ENCODE peak calls at places on chromosomes 11 and 22, in five cellular contexts. W, K, S, Y and F are unnamed samples.

GRCh38 chr11:124150684-124151083 is 32.5 kb upstream of the OR10D3 start:
- DNase-seq in W (no peak), K (no peak), S (no peak), Y (no peak), F (no peak)

GRCh38 chr11:68263444-68264035 is 8.2 kb downstream of the C11orf24 start:
- DNase-seq in W (no peak), K (peak; percentile 24), S (no peak), Y (no peak), F (no peak)

GRCh38 chr11:10067629-10068300 is 226.3 kb downstream of the SBF2 start:
- DNase-seq in W (no peak), K (no peak), S (no peak), Y (no peak), F (peak; percentile 3)

GRCh38 chr11:34916810-34917780 is 677 bp downstream of the PDHX start:
- DNase-seq in W (peak; percentile 30), K (peak; percentile 10), S (no peak), Y (no peak), F (no peak)

GRCh38 chr11:35717043-35717442 is 54.5 kb downstream of the TRIM44 start:
- DNase-seq in W (no peak), K (no peak), S (no peak), Y (no peak), F (peak; percentile 45)

GRCh38 chr11:2892215-2893020 is 6.8 kb upstream of the CDKN1C start:
- DNase-seq in W (peak; percentile 50), K (peak; percentile 40), S (peak; percentile 73), Y (peak; percentile 53), F (peak; percentile 84)

GRCh38 chr11:61068581-61068980 is 33.7 kb upstream of the CD5 start:
- DNase-seq in W (no peak), K (no peak), S (no peak), Y (no peak), F (no peak)

GRCh38 chr11:107272561-107272960 is 185.1 kb downstream of the CWF19L2 start:
- DNase-seq in W (no peak), K (no peak), S (no peak), Y (no peak), F (peak; percentile 3)

GRCh38 chr22:39559456-39560105 is 11.0 kb upstream of the CACNA1I start:
- DNase-seq in W (no peak), K (no peak), S (no peak), Y (no peak), F (peak; percentile 67)

GRCh38 chr22:40593460-40594273 is 42.9 kb downstream of the MRTFA start:
- DNase-seq in W (no peak), K (no peak), S (no peak), Y (no peak), F (no peak)

GRCh38 chr22:49550766-49551362 is 276.8 kb downstream of the BRD1 start:
- DNase-seq in W (no peak), K (no peak), S (no peak), Y (no peak), F (no peak)

GRCh38 chr11:69274531-69275016 is 19.4 kb upstream of the MYEOV start:
- DNase-seq in W (no peak), K (no peak), S (no peak), Y (no peak), F (no peak)

GRCh38 chr11:119365071-119365591 is 16.4 kb downstream of the USP2 start:
- DNase-seq in W (peak; percentile 56), K (peak; percentile 22), S (no peak), Y (no peak), F (no peak)

GRCh38 chr11:2816941-2817421 is 68.6 kb downstream of the CDKN1C start:
- DNase-seq in W (peak; percentile 81), K (peak; percentile 86), S (no peak), Y (peak; percentile 59), F (no peak)

GRCh38 chr22:20159088-20159487 is 8.2 kb upstream of the CCDC188 start:
- DNase-seq in W (no peak), K (no peak), S (no peak), Y (no peak), F (peak; percentile 72)

GRCh38 chr11:102798012-102798746 is at the start of gene MMP1:
- DNase-seq in W (peak; percentile 90), K (peak; percentile 77), S (no peak), Y (peak; percentile 89), F (no peak)

GRCh38 chr11:1087279-1087960 is 12.7 kb downstream of the MUC2 start:
- DNase-seq in W (no peak), K (no peak), S (no peak), Y (no peak), F (no peak)

GRCh38 chr11:58573451-58574104 is 2.1 kb downstream of the LPXN start:
- DNase-seq in W (peak; percentile 85), K (peak; percentile 87), S (no peak), Y (peak; percentile 76), F (no peak)

GRCh38 chr11:87878373-87878779 is 296.9 kb downstream of the RAB38 start:
- DNase-seq in W (peak; percentile 57), K (peak; percentile 39), S (no peak), Y (peak; percentile 30), F (peak; percentile 50)

GRCh38 chr11:113106507-113106906 is 145.3 kb downstream of the NCAM1 start:
- DNase-seq in W (peak; percentile 5), K (peak; percentile 89), S (no peak), Y (peak; percentile 71), F (no peak)

GRCh38 chr11:235998-236773 is at the start of gene SIRT3:
- DNase-seq in W (peak; percentile 65), K (peak; percentile 70), S (peak; percentile 82), Y (peak; percentile 86), F (peak; percentile 93)

GRCh38 chr11:100434821-100435641 is 252.1 kb upstream of the ARHGAP42 start:
- DNase-seq in W (no peak), K (no peak), S (no peak), Y (no peak), F (peak; percentile 27)

GRCh38 chr11:1076061-1076665 is 1.5 kb downstream of the MUC2 start:
- DNase-seq in W (no peak), K (no peak), S (no peak), Y (no peak), F (no peak)

GRCh38 chr11:109853156-109853776 is 239.9 kb upstream of the ZC3H12C start:
- DNase-seq in W (peak; percentile 87), K (peak; percentile 73), S (peak; percentile 31), Y (peak; percentile 78), F (peak; percentile 43)

GRCh38 chr11:75100314-75100713 is 3.6 kb upstream of the OR2AT4 start:
- DNase-seq in W (peak; percentile 81), K (peak; percentile 41), S (no peak), Y (peak; percentile 78), F (no peak)

GRCh38 chr11:33622231-33622630 is 78.4 kb downstream of the C11orf91 start:
- DNase-seq in W (peak; percentile 63), K (peak; percentile 90), S (no peak), Y (no peak), F (no peak)

GRCh38 chr22:29310065-29310862 is 3.8 kb downstream of the GAS2L1 start:
- DNase-seq in W (no peak), K (no peak), S (no peak), Y (peak; percentile 23), F (no peak)

GRCh38 chr11:17810041-17810440 is 75.5 kb downstream of the KCNC1 start:
- DNase-seq in W (no peak), K (no peak), S (no peak), Y (no peak), F (no peak)

GRCh38 chr11:73907191-73907590 is 30.4 kb downstream of the PAAF1 start:
- DNase-seq in W (peak; percentile 55), K (peak; percentile 50), S (no peak), Y (peak; percentile 20), F (no peak)

GRCh38 chr11:111635706-111636045 is 33.4 kb downstream of the SIK2 start:
- DNase-seq in W (peak; percentile 67), K (peak; percentile 79), S (no peak), Y (no peak), F (no peak)

DNA sequence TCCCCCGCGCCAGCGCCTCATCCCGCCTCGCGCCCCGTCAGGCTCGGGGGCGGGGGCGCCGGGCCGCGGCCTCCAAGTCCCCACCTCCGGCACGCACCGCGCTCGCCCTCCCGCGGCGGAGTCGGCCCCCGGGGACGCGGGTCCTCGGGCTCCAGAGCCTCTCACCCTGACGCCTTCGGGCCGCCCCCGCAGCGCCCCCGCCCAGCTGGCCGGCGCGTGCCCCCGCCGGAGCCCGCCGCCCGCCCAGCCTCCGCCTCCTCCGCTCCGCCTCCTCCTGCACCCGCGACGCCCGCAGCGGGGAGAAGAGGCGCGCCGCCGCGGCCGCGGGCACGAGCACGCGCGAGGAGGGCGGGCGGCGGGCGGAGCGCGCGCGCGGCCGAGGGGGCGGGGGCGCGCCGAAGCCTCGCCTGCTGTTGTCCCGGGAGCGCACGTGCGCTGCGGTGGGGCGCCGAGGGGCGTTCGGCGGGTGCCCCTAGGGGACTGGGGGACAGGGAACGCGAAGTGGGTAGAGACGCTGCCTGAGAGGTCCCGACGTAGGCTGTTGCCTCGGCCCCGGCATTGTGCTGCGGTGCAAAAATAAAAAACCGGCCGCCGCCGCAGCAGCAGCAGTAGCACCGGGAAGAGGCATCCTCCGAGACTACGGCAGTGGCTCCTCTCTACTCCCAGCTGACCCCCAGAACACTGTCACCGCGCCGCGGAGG is 87.4 kb upstream of the ARHGAP32 start:
- DNase-seq in W (peak; percentile 67), K (peak; percentile 78), S (peak; percentile 79), Y (peak; percentile 76), F (peak; percentile 93)
- H3K9ac ChIP-seq in W (peak overlapping the region; percentile 59), K (peak overlapping the region; percentile 50), S (peak overlapping the region; percentile 63), Y (peak overlapping the region; percentile 81), F (no peak overlapping the region)

DNA sequence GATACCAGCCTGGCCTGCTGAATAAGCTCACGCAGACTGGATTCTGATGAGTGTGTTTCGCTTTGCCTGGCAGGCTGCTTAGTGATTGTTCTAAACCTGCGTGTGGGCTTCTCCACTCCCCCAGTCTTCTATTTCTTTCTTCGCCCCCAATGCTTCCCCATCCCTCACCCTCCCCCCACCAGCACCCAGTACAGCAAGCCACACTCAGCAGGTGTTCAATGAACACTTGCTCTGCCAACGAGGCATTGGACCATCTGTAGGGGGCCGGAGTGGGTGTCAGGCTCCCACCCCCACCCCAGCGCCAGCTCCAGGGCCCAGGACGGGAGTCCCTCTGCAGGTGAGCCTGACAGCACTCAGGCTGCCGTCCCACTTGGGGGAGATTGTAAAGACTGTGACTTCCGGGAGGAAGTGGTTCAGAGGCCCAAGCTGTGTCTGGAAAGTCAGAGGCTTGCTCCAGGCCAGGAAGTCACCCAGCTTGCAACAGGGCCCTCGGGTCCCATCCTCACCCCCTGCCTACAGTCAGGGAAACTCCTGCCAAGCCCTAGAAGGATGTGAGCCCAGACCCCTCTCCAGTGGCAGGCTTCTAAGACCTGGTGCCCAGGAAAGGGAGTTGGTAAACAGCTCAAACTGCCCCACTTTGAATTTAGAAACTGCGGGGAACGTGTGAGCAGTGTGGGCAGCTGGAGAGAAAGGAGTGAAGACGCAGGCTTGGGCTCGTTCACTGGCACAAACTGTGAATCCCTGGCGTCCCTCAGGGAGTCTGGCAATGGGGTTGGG is 66.3 kb upstream of the PRDM11 start:
- DNase-seq in W (no peak), K (no peak), S (no peak), Y (no peak), F (no peak)
- H3K9ac ChIP-seq in W (no peak overlapping the region), K (no peak overlapping the region), S (no peak overlapping the region), Y (no peak overlapping the region), F (no peak overlapping the region)

DNA sequence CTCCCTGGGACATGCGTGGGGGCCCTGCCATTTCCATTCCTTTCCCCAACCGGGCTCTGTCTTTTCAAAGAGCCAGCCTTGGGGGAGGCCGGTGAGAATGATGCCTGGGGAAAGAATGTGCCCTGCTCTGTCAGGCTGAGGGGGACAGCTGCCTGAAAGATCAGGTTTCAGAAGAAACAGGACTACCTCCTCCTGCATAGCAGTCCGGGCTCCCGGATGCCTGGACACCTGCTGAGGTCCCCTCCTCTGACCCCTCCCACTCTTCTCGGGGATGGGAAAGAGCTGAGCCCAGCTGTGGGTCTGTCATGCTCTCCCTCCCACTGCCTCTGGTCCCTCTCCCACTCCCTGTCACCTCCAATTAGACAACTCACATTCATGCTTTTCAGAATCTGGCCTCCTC is 41.8 kb upstream of the CDON start:
- DNase-seq in W (no peak), K (no peak), S (peak; percentile 65), Y (no peak), F (peak; percentile 86)
- H3K9ac ChIP-seq in W (no peak overlapping the region), K (no peak overlapping the region), S (no peak overlapping the region), Y (no peak overlapping the region), F (no peak overlapping the region)

GRCh38 chr22:45552580-45553332 is 50.1 kb downstream of the FBLN1 start:
- DNase-seq in W (peak; percentile 96), K (peak; percentile 97), S (no peak), Y (peak; percentile 94), F (peak; percentile 45)
- H3K9ac ChIP-seq in W (peak overlapping the region; percentile 31), K (peak overlapping the region; percentile 48), S (peak overlapping the region; percentile 45), Y (peak overlapping the region; percentile 64), F (no peak overlapping the region)